ENCODE peak calls at places on chromosomes 3 and 15, in eight cellular contexts. S is GM20000; L is activated CD8-positive, alpha-beta T cell treated with anti-CD3 and anti-CD28 coated beads for 36 hours; W is left ventricle myocardium inferior; F is uterus; A is psoas muscle; G is AG10803; B is astrocyte of the cerebellum. D is an unnamed sample.

GRCh38 chr3:145716519-145716918 is 444.5 kb downstream of the PLOD2 start:
- DNase-seq in S (no peak), L (no peak), W (no peak), F (no peak), A (no peak), G (peak; percentile 56), B (no peak), D (no peak)

GRCh38 chr3:100709840-100710235 is 544 bp downstream of the TFG start:
- DNase-seq in S (peak; percentile 24), L (peak; percentile 68), W (no peak), F (peak; percentile 26), A (peak; percentile 65), G (peak; percentile 40), B (no peak), D (peak; percentile 49)

GRCh38 chr15:57878573-57878972 is 172.1 kb downstream of the POLR2M start:
- DNase-seq in S (no peak), L (no peak), W (no peak), F (no peak), A (no peak), G (no peak), B (no peak), D (no peak)

GRCh38 chr3:142278451-142278850 is 53.1 kb upstream of the GK5 start:
- DNase-seq in S (no peak), L (no peak), W (no peak), F (no peak), A (no peak), G (peak; percentile 60), B (no peak), D (no peak)

GRCh38 chr3:19293295-19293694 is 145.0 kb downstream of the KCNH8 start:
- DNase-seq in S (no peak), L (no peak), W (no peak), F (no peak), A (no peak), G (no peak), B (no peak), D (no peak)

GRCh38 chr3:192170659-192171058 is 556.7 kb downstream of the FGF12 start:
- DNase-seq in S (no peak), L (no peak), W (no peak), F (no peak), A (no peak), G (no peak), B (no peak), D (no peak)

GRCh38 chr15:96551196-96551595 is 220.7 kb downstream of the NR2F2 start:
- DNase-seq in S (no peak), L (no peak), W (no peak), F (no peak), A (no peak), G (no peak), B (no peak), D (no peak)

GRCh38 chr3:11391172-11391879 is 119.1 kb downstream of the ATG7 start:
- DNase-seq in S (no peak), L (no peak), W (no peak), F (no peak), A (no peak), G (peak; percentile 39), B (no peak), D (no peak)

GRCh38 chr15:82846621-82847020 is 37.2 kb downstream of the WHAMM start:
- DNase-seq in S (no peak), L (no peak), W (no peak), F (no peak), A (no peak), G (no peak), B (no peak), D (no peak)

GRCh38 chr3:141485578-141486415 is 1.0 kb upstream of the RASA2 start:
- DNase-seq in S (no peak), L (peak; percentile 50), W (no peak), F (no peak), A (no peak), G (peak; percentile 87), B (no peak), D (peak; percentile 43)

GRCh38 chr3:31906182-31906581 is 74.9 kb downstream of the OSBPL10 start:
- DNase-seq in S (no peak), L (no peak), W (no peak), F (no peak), A (no peak), G (no peak), B (peak; percentile 24), D (no peak)

GRCh38 chr3:150324825-150325224 is 83.3 kb upstream of the TSC22D2 start:
- DNase-seq in S (no peak), L (no peak), W (no peak), F (no peak), A (no peak), G (no peak), B (no peak), D (no peak)

GRCh38 chr3:136114421-136114820 is 81.7 kb downstream of the MSL2 start:
- DNase-seq in S (no peak), L (no peak), W (no peak), F (no peak), A (no peak), G (no peak), B (peak; percentile 60), D (no peak)

GRCh38 chr3:52444860-52445793 is at the start of gene SEMA3G:
- DNase-seq in S (peak; percentile 83), L (peak; percentile 91), W (peak; percentile 79), F (no peak), A (peak; percentile 87), G (peak; percentile 53), B (no peak), D (peak; percentile 74)

GRCh38 chr3:115833074-115833473 is 209.8 kb downstream of the GAP43 start:
- DNase-seq in S (no peak), L (no peak), W (no peak), F (no peak), A (no peak), G (peak; percentile 74), B (no peak), D (no peak)

GRCh38 chr3:87206070-87206469 is 21.0 kb upstream of the CHMP2B start:
- DNase-seq in S (no peak), L (no peak), W (no peak), F (no peak), A (no peak), G (peak; percentile 60), B (peak; percentile 11), D (no peak)

GRCh38 chr15:59817834-59818233 is 128.7 kb upstream of the BNIP2 start:
- DNase-seq in S (no peak), L (no peak), W (no peak), F (no peak), A (no peak), G (no peak), B (no peak), D (no peak)

GRCh38 chr15:54640874-54641273 is 555.9 kb downstream of the RSL24D1 start:
- DNase-seq in S (no peak), L (no peak), W (no peak), F (no peak), A (no peak), G (no peak), B (no peak), D (no peak)

GRCh38 chr15:39509941-39510845 is 70.7 kb upstream of the THBS1 start:
- DNase-seq in S (no peak), L (peak; percentile 9), W (peak; percentile 60), F (no peak), A (peak; percentile 52), G (no peak), B (no peak), D (no peak)

GRCh38 chr3:177144922-177145321 is 52.4 kb downstream of the TBL1XR1 start:
- DNase-seq in S (peak; percentile 44), L (no peak), W (no peak), F (no peak), A (no peak), G (no peak), B (no peak), D (no peak)

GRCh38 chr3:16945330-16945729 is 60.6 kb downstream of the PLCL2 start:
- DNase-seq in S (no peak), L (no peak), W (no peak), F (no peak), A (no peak), G (peak; percentile 9), B (no peak), D (no peak)

GRCh38 chr3:108883373-108883772 is 60.8 kb downstream of the TRAT1 start:
- DNase-seq in S (no peak), L (peak; percentile 38), W (no peak), F (no peak), A (no peak), G (no peak), B (no peak), D (no peak)
- TF ChIP-seq CTCF in S (no peak), L (no peak), W (no peak), F (no peak), A (no peak), G (no peak), B (no peak), D (no peak)

GRCh38 chr15:62472616-62473299 is 307.7 kb upstream of the C2CD4B start:
- DNase-seq in S (peak; percentile 14), L (no peak), W (peak; percentile 40), F (no peak), A (peak; percentile 89), G (no peak), B (no peak), D (no peak)
- TF ChIP-seq CTCF in S (no peak), L (no peak), W (peak; percentile 14), F (no peak), A (no peak), G (peak; percentile 9), B (no peak), D (no peak)

DNA sequence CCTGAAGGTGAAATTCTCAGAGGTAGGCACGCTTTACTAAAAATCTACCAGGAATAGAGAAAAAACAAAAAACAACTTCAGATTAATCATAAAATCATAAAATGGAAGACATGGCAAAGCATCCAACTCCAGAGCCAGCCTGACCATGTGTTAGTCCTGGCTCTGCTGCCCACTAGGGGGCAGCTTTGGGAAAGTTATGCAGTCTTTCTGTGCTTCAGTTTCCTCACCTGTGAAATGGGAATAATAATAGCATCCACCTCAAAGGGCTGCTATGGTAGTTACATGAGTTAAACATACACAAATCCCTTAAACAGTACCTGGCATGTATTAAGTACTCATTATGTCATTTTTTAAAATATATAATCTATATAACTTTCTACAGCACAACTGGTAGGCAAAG is 52.3 kb downstream of the WNT5A start:
- DNase-seq in S (peak; percentile 18), L (peak; percentile 39), W (no peak), F (no peak), A (no peak), G (no peak), B (no peak), D (no peak)
- TF ChIP-seq CTCF in S (peak; percentile 66), L (peak; percentile 52), W (peak; percentile 38), F (no peak), A (peak; percentile 29), G (peak; percentile 42), B (peak; percentile 41), D (peak; percentile 52)

DNA sequence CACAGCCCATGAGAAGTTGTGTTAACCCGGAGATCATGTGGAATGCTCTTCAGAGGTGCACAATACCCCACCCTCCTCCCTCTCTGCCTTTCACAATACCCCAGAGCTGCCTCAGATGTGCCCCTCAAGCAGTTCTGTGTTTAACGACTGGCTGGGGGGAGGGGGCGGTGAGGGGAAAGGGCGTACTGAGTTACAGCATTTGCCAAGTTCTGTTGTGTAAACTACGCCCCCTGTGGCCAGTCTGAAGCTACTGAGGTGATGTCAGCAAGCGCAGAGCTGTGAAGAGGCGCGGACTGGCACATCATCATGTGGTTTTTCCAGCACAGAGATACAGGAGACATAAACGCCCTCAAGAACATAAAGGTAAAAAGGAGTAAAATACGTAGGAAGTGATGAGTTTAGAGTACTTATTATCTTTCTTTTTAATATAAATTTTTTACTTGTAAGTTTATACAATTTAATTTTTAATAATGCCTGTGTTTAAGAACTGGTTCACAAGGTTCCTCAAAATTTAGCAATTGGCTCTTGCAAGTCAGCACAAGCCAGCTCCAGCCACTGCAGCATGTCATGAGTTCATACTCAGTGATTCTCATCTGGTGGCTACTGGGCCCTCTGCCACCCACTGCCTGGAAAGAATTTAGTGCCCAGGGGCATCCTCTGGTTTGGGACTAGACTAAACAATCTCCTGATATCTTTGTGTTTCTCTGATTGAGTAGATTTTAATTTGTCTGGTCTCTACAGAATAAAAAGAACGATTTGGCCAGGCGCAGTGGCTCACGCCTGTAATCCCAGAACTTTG is 1.7 kb downstream of the EPB42 start:
- DNase-seq in S (no peak), L (peak; percentile 41), W (no peak), F (no peak), A (no peak), G (peak; percentile 40), B (no peak), D (no peak)
- TF ChIP-seq CTCF in S (no peak), L (no peak), W (no peak), F (no peak), A (no peak), G (peak; percentile 33), B (peak; percentile 26), D (peak; percentile 24)

D was measured in CD14-positive monocyte.